ENCODE peak calls at places on chromosome 16, in seven cellular contexts. One of them, this sample, is unnamed.

GRCh38 chr16:46928811-46929210 is 44.6 kb downstream of the GPT2 start:
- DNase-seq in adrenal gland: no peak
- DNase-seq in cardiac muscle cell: no peak
- DNase-seq in osteocyte: no peak
- DNase-seq in HCT116: no peak
- DNase-seq in K562: no peak
- DNase-seq in AG04449: no peak
- DNase-seq in this sample: no peak

GRCh38 chr16:77723108-77723514 is 797 bp downstream of the NUDT7 start:
- DNase-seq in HCT116: no peak
- DNase-seq in osteocyte: no peak
- DNase-seq in cardiac muscle cell: peak
- DNase-seq in adrenal gland: peak
- DNase-seq in AG04449: no peak
- DNase-seq in K562: peak
- DNase-seq in this sample: peak

GRCh38 chr16:77974883-77975282 is 47.5 kb upstream of the CLEC3A start:
- DNase-seq in cardiac muscle cell: no peak
- DNase-seq in adrenal gland: no peak
- DNase-seq in AG04449: no peak
- DNase-seq in K562: no peak
- DNase-seq in osteocyte: no peak
- DNase-seq in HCT116: no peak
- DNase-seq in this sample: no peak

GRCh38 chr16:84874553-84874952 is 54.8 kb downstream of the CRISPLD2 start:
- DNase-seq in K562: no peak
- DNase-seq in adrenal gland: no peak
- DNase-seq in AG04449: peak
- DNase-seq in osteocyte: no peak
- DNase-seq in cardiac muscle cell: peak
- DNase-seq in HCT116: no peak
- DNase-seq in this sample: no peak

GRCh38 chr16:57624806-57625500 is 3.5 kb upstream of the ADGRG1 start:
- DNase-seq in adrenal gland: peak
- DNase-seq in K562: no peak
- DNase-seq in AG04449: no peak
- DNase-seq in osteocyte: no peak
- DNase-seq in cardiac muscle cell: peak
- DNase-seq in HCT116: no peak
- DNase-seq in this sample: no peak

GRCh38 chr16:64952177-64952576 is 169.7 kb downstream of the CDH11 start:
- DNase-seq in AG04449: peak
- DNase-seq in K562: no peak
- DNase-seq in HCT116: no peak
- DNase-seq in osteocyte: no peak
- DNase-seq in adrenal gland: no peak
- DNase-seq in cardiac muscle cell: peak
- DNase-seq in this sample: no peak

GRCh38 chr16:75265911-75266701 is 14.7 kb upstream of the BCAR1 start:
- DNase-seq in HCT116: no peak
- DNase-seq in cardiac muscle cell: peak
- DNase-seq in K562: peak
- DNase-seq in AG04449: no peak
- DNase-seq in osteocyte: peak
- DNase-seq in adrenal gland: peak
- DNase-seq in this sample: peak

GRCh38 chr16:27248036-27248435 is 20.5 kb downstream of the NSMCE1 start:
- DNase-seq in adrenal gland: no peak
- DNase-seq in K562: no peak
- DNase-seq in osteocyte: no peak
- DNase-seq in AG04449: no peak
- DNase-seq in cardiac muscle cell: peak
- DNase-seq in HCT116: no peak
- DNase-seq in this sample: no peak

GRCh38 chr16:89115216-89115949 is 21.7 kb downstream of the ACSF3 start:
- DNase-seq in HCT116: no peak
- DNase-seq in K562: peak
- DNase-seq in cardiac muscle cell: peak
- DNase-seq in osteocyte: no peak
- DNase-seq in adrenal gland: peak
- DNase-seq in AG04449: no peak
- DNase-seq in this sample: peak

GRCh38 chr16:6946802-6947201 is 385.8 kb upstream of the RBFOX1 start:
- DNase-seq in osteocyte: no peak
- DNase-seq in HCT116: no peak
- DNase-seq in AG04449: no peak
- DNase-seq in adrenal gland: no peak
- DNase-seq in K562: no peak
- DNase-seq in cardiac muscle cell: no peak
- DNase-seq in this sample: no peak

GRCh38 chr16:31129568-31130335 is 5.8 kb downstream of the PRSS8 start:
- DNase-seq in HCT116: no peak
- DNase-seq in AG04449: no peak
- DNase-seq in cardiac muscle cell: peak
- DNase-seq in osteocyte: no peak
- DNase-seq in adrenal gland: no peak
- DNase-seq in K562: no peak
- DNase-seq in this sample: no peak

GRCh38 chr16:22308824-22309520 is 11.8 kb downstream of the POLR3E start:
- DNase-seq in AG04449: no peak
- DNase-seq in osteocyte: no peak
- DNase-seq in K562: no peak
- DNase-seq in HCT116: no peak
- DNase-seq in cardiac muscle cell: no peak
- DNase-seq in adrenal gland: no peak
- DNase-seq in this sample: no peak

GRCh38 chr16:84294196-84295142 is at the start of gene WFDC1:
- DNase-seq in AG04449: no peak
- DNase-seq in K562: no peak
- DNase-seq in adrenal gland: peak
- DNase-seq in osteocyte: no peak
- DNase-seq in cardiac muscle cell: peak
- DNase-seq in HCT116: no peak
- DNase-seq in this sample: no peak

DNA sequence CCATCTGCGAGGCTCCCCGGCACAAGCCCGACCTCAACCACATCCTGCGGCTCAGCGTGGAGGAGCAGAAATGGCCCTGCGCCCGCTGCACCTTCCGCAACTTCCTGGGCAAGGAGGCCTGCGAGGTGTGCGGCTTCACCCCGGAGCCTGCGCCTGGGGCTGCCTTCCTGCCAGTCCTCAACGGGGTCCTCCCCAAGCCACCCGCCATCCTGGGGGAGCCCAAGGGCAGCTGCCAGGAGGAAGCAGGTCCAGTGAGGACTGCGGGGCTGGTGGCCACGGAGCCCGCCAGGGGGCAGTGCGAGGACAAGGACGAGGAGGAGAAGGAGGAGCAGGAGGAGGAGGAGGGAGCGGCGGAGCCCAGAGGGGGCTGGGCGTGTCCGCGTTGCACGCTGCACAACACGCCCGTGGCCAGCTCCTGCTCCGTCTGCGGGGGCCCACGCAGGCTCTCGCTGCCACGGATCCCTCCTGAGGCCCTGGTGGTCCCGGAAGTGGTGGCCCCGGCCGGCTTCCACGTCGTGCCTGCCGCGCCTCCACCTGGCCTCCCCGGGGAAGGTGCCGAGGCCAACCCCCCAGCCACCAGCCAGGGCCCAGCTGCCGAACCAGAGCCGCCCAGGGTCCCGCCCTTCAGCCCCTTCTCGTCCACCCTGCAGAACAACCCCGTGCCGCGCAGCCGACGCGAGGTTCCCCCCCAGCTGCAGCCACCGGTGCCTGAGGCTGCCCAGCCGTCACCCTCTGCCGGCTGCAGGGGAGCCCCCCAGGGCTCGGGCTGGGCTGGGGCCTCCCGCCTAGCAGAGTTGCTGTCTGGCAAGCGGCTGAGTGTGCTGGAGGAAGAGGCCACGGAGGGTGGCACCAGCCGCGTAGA is 13.1 kb upstream of the PRR35 start:
- DNase-seq in osteocyte: no peak
- DNase-seq in adrenal gland: peak
- DNase-seq in HCT116: no peak
- DNase-seq in AG04449: no peak
- DNase-seq in K562: peak
- DNase-seq in cardiac muscle cell: peak
- DNase-seq in this sample: no peak
- TF ChIP-seq CTCF in osteocyte: peak
- TF ChIP-seq CTCF in adrenal gland: peak
- TF ChIP-seq CTCF in HCT116: no peak
- TF ChIP-seq CTCF in AG04449: peak
- TF ChIP-seq CTCF in K562: peak
- TF ChIP-seq CTCF in cardiac muscle cell: peak
- TF ChIP-seq CTCF in this sample: no peak

GRCh38 chr16:47939690-47940089 is 216.1 kb downstream of the ABCC12 start:
- DNase-seq in cardiac muscle cell: no peak
- DNase-seq in K562: no peak
- DNase-seq in AG04449: no peak
- DNase-seq in adrenal gland: no peak
- DNase-seq in osteocyte: no peak
- DNase-seq in HCT116: no peak
- DNase-seq in this sample: no peak
- TF ChIP-seq CTCF in cardiac muscle cell: no peak
- TF ChIP-seq CTCF in K562: no peak
- TF ChIP-seq CTCF in AG04449: no peak
- TF ChIP-seq CTCF in adrenal gland: no peak
- TF ChIP-seq CTCF in osteocyte: no peak
- TF ChIP-seq CTCF in HCT116: no peak
- TF ChIP-seq CTCF in this sample: no peak

GRCh38 chr16:76278086-76278485 is 885 bp downstream of the CNTNAP4 start:
- DNase-seq in HCT116: no peak
- DNase-seq in osteocyte: no peak
- DNase-seq in K562: no peak
- DNase-seq in AG04449: no peak
- DNase-seq in adrenal gland: no peak
- DNase-seq in cardiac muscle cell: no peak
- DNase-seq in this sample: no peak

GRCh38 chr16:76277099-76278030 is at the start of gene CNTNAP4:
- DNase-seq in adrenal gland: no peak
- DNase-seq in AG04449: no peak
- DNase-seq in osteocyte: no peak
- DNase-seq in HCT116: no peak
- DNase-seq in K562: no peak
- DNase-seq in cardiac muscle cell: peak
- DNase-seq in this sample: no peak

GRCh38 chr16:76280421-76280820 is 3.2 kb downstream of the CNTNAP4 start:
- DNase-seq in AG04449: no peak
- DNase-seq in cardiac muscle cell: no peak
- DNase-seq in osteocyte: no peak
- DNase-seq in HCT116: no peak
- DNase-seq in adrenal gland: no peak
- DNase-seq in K562: no peak
- DNase-seq in this sample: no peak

GRCh38 chr16:76278976-76279375 is 1.8 kb downstream of the CNTNAP4 start:
- DNase-seq in cardiac muscle cell: peak
- DNase-seq in AG04449: no peak
- DNase-seq in adrenal gland: no peak
- DNase-seq in osteocyte: no peak
- DNase-seq in K562: no peak
- DNase-seq in HCT116: no peak
- DNase-seq in this sample: no peak
- TF ChIP-seq CTCF in cardiac muscle cell: peak
- TF ChIP-seq CTCF in AG04449: no peak
- TF ChIP-seq CTCF in adrenal gland: no peak
- TF ChIP-seq CTCF in osteocyte: no peak
- TF ChIP-seq CTCF in K562: peak
- TF ChIP-seq CTCF in HCT116: no peak
- TF ChIP-seq CTCF in this sample: no peak

DNA sequence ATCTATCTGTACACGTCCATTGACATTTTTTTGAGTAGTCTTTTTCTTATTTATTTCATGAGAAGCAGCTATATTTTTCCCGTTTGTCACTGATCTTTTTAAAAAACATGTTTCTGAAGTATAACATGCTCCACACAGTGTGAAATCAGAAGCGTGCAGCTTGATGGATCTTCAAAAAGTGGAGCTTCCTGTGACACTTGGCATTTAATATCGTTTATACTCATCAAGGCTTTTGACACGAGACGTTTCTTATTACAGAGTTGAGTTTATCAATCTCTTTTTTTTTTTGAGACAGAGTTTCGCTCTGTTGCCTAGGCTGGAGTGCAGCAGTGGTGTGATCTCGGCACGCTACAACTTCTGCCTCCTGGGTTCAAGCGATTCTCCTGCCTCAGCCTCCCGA is 36.6 kb downstream of the LAT start:
- DNase-seq in AG04449: no peak
- DNase-seq in adrenal gland: no peak
- DNase-seq in osteocyte: no peak
- DNase-seq in K562: no peak
- DNase-seq in cardiac muscle cell: no peak
- DNase-seq in HCT116: no peak
- DNase-seq in this sample: no peak
- TF ChIP-seq CTCF in AG04449: no peak
- TF ChIP-seq CTCF in adrenal gland: no peak
- TF ChIP-seq CTCF in osteocyte: no peak
- TF ChIP-seq CTCF in K562: no peak
- TF ChIP-seq CTCF in cardiac muscle cell: no peak
- TF ChIP-seq CTCF in HCT116: no peak
- TF ChIP-seq CTCF in this sample: no peak

DNA sequence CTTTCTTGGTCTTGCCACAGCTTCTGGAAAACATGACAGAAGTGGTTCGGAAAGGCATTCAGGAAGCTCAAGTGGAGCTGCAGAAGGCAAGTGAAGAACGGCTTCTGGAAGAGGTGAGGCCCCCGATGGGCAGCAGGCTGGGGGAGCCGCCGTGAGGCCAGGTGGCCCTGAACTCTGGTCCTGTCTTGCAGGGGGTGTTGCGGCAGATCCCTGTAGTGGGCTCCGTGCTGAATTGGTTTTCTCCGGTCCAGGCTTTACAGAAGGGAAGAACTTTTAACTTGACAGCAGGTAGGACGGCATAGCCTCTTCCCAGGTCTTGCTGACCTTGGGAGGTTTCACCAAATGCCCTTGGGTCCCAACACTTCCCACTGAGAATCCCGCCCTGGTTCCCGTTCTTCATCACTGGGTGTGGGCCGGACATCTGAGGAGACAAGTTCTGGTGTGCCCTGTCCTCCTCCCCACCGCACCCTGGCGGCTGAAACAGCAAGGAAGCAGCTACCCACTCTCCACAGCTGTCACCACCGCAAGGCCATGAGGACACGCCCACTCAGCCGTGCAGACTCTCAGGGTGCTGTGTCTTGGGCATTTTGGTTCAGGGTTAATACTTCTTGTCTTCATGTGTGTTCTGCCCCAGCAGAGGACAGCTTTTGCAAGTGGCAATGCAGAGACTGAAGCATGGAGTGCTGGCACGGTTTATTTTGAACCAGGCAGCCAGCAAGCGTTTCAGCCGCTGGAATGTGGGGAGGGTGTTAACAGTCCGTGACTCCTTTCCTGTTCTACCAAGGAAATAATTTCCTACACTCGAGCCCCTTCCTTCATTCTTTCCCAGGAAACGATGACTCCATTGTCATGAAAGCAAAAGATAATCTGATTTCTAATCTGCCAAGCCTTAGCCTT is 21.4 kb downstream of the NTAN1 start:
- DNase-seq in HCT116: no peak
- DNase-seq in K562: no peak
- DNase-seq in osteocyte: no peak
- DNase-seq in cardiac muscle cell: peak
- DNase-seq in adrenal gland: no peak
- DNase-seq in AG04449: no peak
- DNase-seq in this sample: no peak
- TF ChIP-seq CTCF in HCT116: no peak
- TF ChIP-seq CTCF in K562: no peak
- TF ChIP-seq CTCF in osteocyte: no peak
- TF ChIP-seq CTCF in cardiac muscle cell: no peak
- TF ChIP-seq CTCF in adrenal gland: no peak
- TF ChIP-seq CTCF in AG04449: no peak
- TF ChIP-seq CTCF in this sample: no peak